ENCODE peak calls at places on chromosomes 13 and 19, in four cellular contexts. T is neuronal stem cell, X is H1, I is mesenchymal stem cell. J is an unnamed sample.

GRCh38 chr19:1446713-1447564 is 3.0 kb upstream of the APC2 start:
- DNase-seq in T (no peak), X (no peak), I (no peak), J (no peak)

GRCh38 chr13:81670048-81670447 is 1329.1 kb upstream of the SPRY2 start:
- DNase-seq in T (no peak), X (no peak), I (no peak), J (no peak)

GRCh38 chr13:109545964-109546363 is 240.4 kb downstream of the IRS2 start:
- DNase-seq in T (no peak), X (no peak), I (no peak), J (no peak)

GRCh38 chr13:30529085-30529815 is 63.5 kb upstream of the HMGB1 start:
- DNase-seq in T (no peak), X (no peak), I (no peak), J (no peak)

GRCh38 chr13:73520566-73521290 is 461.9 kb downstream of the KLF5 start:
- DNase-seq in T (no peak), X (no peak), I (no peak), J (no peak)

GRCh38 chr13:66265446-66265845 is 964.7 kb downstream of the PCDH9 start:
- DNase-seq in T (no peak), X (no peak), I (no peak), J (no peak)

GRCh38 chr19:51018745-51019543 is 565 bp downstream of the KLK10 start:
- DNase-seq in T (no peak), X (no peak), I (no peak), J (no peak)

GRCh38 chr19:33373701-33374405 is at the start of gene CEBPG:
- DNase-seq in T (peak), X (no peak), I (peak), J (no peak)

GRCh38 chr19:33634361-33635091 is 12.8 kb downstream of the CHST8 start:
- DNase-seq in T (no peak), X (no peak), I (no peak), J (no peak)

GRCh38 chr13:31749929-31750328 is 10.6 kb downstream of the RXFP2 start:
- DNase-seq in T (no peak), X (no peak), I (peak), J (peak)

GRCh38 chr13:31755803-31756212 is 16.5 kb downstream of the RXFP2 start:
- DNase-seq in T (no peak), X (no peak), I (peak), J (no peak)

GRCh38 chr13:31756346-31756745 is 17.0 kb downstream of the RXFP2 start:
- DNase-seq in T (no peak), X (no peak), I (peak), J (peak)

GRCh38 chr13:31755211-31755610 is 15.9 kb downstream of the RXFP2 start:
- DNase-seq in T (no peak), X (no peak), I (no peak), J (no peak)
- H3K9ac ChIP-seq in T (no peak), X (no peak), I (peak), J (no peak)

GRCh38 chr19:11295180-11295579 is 780 bp upstream of the TSPAN16 start:
- DNase-seq in T (no peak), X (no peak), I (no peak), J (no peak)

GRCh38 chr19:11291415-11291814 is 4.5 kb upstream of the TSPAN16 start:
- DNase-seq in T (no peak), X (no peak), I (no peak), J (no peak)

GRCh38 chr19:11291991-11292390 is 4.0 kb upstream of the TSPAN16 start:
- DNase-seq in T (no peak), X (no peak), I (no peak), J (no peak)

GRCh38 chr19:11295665-11296245 is at the start of gene TSPAN16:
- DNase-seq in T (no peak), X (no peak), I (no peak), J (no peak)

DNA sequence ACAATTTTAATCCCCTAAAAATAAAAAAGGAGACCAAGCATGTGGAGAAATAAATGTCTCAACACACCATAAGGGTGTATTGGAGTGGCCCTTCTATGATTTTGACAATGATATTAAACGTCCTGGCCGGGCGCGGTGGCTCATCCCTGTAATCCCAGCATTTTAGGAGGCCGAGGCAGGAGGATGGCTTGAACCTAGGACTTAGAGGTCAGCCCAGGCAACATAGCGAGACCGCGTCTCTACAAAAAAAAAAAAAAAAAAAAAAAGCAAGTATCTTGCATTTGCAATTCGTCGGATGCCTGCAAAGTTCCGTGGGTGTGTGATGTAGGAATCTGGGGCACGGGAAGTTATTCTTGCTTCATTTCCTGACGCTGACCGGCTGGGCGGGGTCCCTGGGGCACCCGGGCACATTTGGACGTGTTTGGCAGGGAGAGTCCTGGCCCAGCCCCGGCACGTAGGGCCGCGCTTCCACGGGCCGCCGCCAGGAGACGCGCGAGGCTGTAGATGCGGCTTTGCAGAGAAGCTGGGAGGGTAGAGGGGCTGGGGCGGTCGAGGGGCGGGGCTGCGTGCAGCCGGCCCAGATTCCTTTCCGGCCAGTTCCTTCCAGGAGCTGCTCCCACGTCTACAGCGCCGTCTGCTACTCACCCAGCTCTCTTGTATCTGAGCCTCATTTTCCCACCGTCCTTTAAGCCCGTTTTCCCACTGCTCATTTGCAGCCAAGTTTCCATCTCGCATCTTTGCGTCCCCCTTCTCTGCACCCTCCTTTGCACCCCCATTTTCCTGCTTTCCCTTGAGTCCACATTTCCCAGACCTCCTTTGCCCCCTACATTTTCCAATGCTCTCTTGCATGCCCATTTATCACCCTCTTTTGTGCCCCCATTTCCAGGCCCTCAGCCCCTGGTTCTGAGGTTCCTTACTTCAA is 2.2 kb upstream of the TSPAN16 start:
- DNase-seq in T (peak), X (peak), I (peak), J (peak)
- H3K4me3 ChIP-seq in T (peak), X (peak), I (peak), J (no peak)

DNA sequence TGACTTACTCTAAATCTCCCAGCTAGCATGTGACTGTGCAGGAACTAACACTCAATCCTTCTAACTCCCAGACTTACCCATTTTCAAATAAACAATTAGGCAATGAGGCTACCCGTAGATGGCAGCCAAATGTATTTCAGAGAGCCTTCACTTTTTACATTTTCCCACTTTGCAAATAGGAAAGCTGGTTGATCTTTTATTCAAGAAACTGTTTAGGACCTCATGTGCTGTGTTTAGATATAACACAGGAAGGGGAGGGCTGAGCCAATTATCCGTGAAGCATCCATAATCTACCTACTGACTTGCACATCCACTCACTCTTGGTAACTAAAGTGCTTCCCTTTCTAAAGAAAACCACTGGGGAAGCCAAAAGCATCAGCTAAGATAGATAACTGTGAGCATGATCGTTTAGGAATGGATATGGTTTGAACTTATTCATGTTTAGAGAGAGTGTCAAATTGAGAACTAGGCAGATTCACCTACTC is 33.4 kb downstream of the MBNL2 start:
- DNase-seq in T (no peak), X (no peak), I (peak), J (peak)
- H2BK12ac ChIP-seq in T (no peak), X (no peak), I (peak), J (no peak)

DNA sequence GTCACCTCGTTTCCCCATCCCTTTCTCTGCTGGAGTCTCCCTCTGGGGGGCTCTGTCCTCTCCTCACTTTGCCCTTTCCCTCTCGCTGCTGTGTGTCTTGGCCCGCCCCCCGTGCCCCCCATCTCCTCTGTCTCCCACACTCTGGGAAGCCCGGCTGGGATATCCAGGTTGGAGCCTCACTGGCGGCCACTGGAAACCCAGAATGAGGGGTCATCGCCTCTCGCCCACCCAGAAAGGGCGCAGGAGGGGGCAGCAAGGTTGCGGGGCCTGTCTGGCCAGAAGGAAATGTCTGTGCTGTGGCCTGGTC is 15.6 kb downstream of the CCDC97 start:
- DNase-seq in T (no peak), X (no peak), I (no peak), J (no peak)
- H3K9ac ChIP-seq in T (peak), X (no peak), I (peak), J (no peak)

GRCh38 chr13:99256709-99257108 is 1.5 kb downstream of the GPR18 start:
- DNase-seq in T (no peak), X (no peak), I (peak), J (no peak)

GRCh38 chr13:99258210-99258860 is at the start of gene GPR18:
- DNase-seq in T (no peak), X (no peak), I (peak), J (no peak)

GRCh38 chr13:99258946-99259345 is 767 bp upstream of the GPR18 start:
- DNase-seq in T (no peak), X (no peak), I (no peak), J (no peak)

GRCh38 chr13:99256283-99256682 is 1.9 kb downstream of the GPR18 start:
- DNase-seq in T (no peak), X (no peak), I (no peak), J (no peak)

DNA sequence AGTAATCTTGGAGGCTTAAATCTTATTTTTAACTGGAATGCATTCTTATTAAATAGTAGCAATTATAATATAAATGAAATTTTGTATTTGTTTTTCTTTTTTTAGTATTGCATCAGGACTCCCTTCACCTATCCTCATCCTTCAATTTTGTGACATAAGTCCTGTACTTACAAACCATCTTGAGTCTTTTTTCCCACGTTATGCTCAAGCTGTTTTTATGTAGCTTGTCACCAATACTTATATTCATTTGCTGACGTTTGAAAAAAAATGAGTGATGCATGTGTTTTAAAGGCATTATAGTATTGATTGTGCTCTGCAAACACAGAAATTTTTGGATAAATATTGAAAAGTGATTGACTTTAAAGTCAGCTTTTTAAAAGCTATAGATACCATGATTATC is 888 bp downstream of the GPR18 start:
- DNase-seq in T (no peak), X (no peak), I (no peak), J (no peak)
- H3K4me3 ChIP-seq in T (no peak), X (no peak), I (no peak), J (no peak)

GRCh38 chr13:101881593-101881992 is 429.1 kb downstream of the ITGBL1 start:
- DNase-seq in T (no peak), X (no peak), I (no peak), J (no peak)
- H2BK12ac ChIP-seq in T (no peak), X (no peak), I (no peak), J (no peak)

DNA sequence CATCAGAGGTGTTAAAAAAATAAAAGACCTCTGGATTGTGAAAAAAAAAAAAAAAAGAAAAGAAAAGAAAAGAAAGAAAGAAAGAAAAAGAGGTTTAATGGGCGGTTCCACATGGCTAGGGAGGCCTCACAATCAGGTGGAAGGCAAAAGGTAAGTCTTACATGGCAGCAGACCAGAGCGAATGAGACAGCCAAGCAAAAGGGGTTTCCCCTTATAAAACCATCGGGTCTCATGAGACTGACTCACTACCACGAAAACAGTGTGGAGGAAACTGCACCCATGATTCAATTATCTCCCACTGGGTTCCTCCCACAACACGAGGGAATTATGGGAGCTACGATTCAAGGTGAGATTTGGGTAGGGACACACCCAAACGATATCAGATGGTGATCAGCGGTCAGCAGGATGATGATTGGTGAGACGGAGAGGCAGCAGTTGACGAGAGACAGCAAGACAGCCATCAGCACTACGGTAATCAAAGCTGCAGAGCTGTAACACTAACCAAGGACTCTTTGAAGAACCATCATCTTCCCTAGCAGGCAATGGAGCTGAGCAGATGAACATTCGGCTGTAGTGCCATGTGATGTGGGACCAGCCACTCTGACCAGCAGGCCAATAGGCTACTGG is 3.9 kb upstream of the CD209 start:
- DNase-seq in T (no peak), X (no peak), I (no peak), J (peak)
- H3K9ac ChIP-seq in T (no peak), X (no peak), I (no peak), J (no peak)

GRCh38 chr13:87124785-87125074 is 546.4 kb upstream of the SLITRK5 start:
- DNase-seq in T (no peak), X (no peak), I (no peak), J (no peak)

GRCh38 chr13:87128006-87128405 is 543.2 kb upstream of the SLITRK5 start:
- DNase-seq in T (peak), X (peak), I (peak), J (peak)

GRCh38 chr13:87122551-87122950 is 548.6 kb upstream of the SLITRK5 start:
- DNase-seq in T (no peak), X (no peak), I (peak), J (no peak)

GRCh38 chr13:87120476-87120875 is 550.7 kb upstream of the SLITRK5 start:
- DNase-seq in T (no peak), X (no peak), I (peak), J (no peak)

GRCh38 chr13:87123987-87124784 is 547.0 kb upstream of the SLITRK5 start:
- DNase-seq in T (peak), X (peak), I (peak), J (peak)
- H3K4me3 ChIP-seq in T (no peak), X (no peak), I (peak), J (no peak)